ENCODE peak calls at places on chromosomes 7 and 10, in ten cellular contexts. One of them, this sample, is unnamed.

GRCh38 chr7:137935849-137936508 is 65.9 kb downstream of the CREB3L2 start:
- DNase-seq in BJ: no peak
- DNase-seq in keratinocyte: no peak
- DNase-seq in BE2C: no peak
- DNase-seq in adrenal gland: no peak
- DNase-seq in thoracic aorta: no peak
- DNase-seq in CD14-positive monocyte: peak
- DNase-seq in stomach: no peak
- DNase-seq in psoas muscle: no peak
- DNase-seq in K562: peak
- DNase-seq in this sample: no peak

GRCh38 chr7:132492841-132493445 is 83.3 kb downstream of the PLXNA4 start:
- DNase-seq in BJ: no peak
- DNase-seq in keratinocyte: no peak
- DNase-seq in BE2C: peak
- DNase-seq in adrenal gland: no peak
- DNase-seq in thoracic aorta: no peak
- DNase-seq in CD14-positive monocyte: no peak
- DNase-seq in stomach: no peak
- DNase-seq in psoas muscle: no peak
- DNase-seq in K562: no peak
- DNase-seq in this sample: no peak

GRCh38 chr10:24858244-24858907 is 94.0 kb downstream of the PRTFDC1 start:
- DNase-seq in BJ: no peak
- DNase-seq in keratinocyte: no peak
- DNase-seq in BE2C: peak
- DNase-seq in adrenal gland: no peak
- DNase-seq in thoracic aorta: no peak
- DNase-seq in CD14-positive monocyte: no peak
- DNase-seq in stomach: no peak
- DNase-seq in psoas muscle: no peak
- DNase-seq in K562: no peak
- DNase-seq in this sample: no peak

GRCh38 chr10:111756541-111757061 is 427.0 kb downstream of the GPAM start:
- DNase-seq in BJ: no peak
- DNase-seq in keratinocyte: no peak
- DNase-seq in BE2C: peak
- DNase-seq in adrenal gland: peak
- DNase-seq in thoracic aorta: no peak
- DNase-seq in CD14-positive monocyte: no peak
- DNase-seq in stomach: no peak
- DNase-seq in psoas muscle: peak
- DNase-seq in K562: no peak
- DNase-seq in this sample: peak

GRCh38 chr7:133344275-133344674 is 91.4 kb downstream of the EXOC4 start:
- DNase-seq in BJ: no peak
- DNase-seq in keratinocyte: no peak
- DNase-seq in BE2C: no peak
- DNase-seq in adrenal gland: no peak
- DNase-seq in thoracic aorta: no peak
- DNase-seq in CD14-positive monocyte: no peak
- DNase-seq in stomach: no peak
- DNase-seq in psoas muscle: no peak
- DNase-seq in K562: peak
- DNase-seq in this sample: no peak

GRCh38 chr10:44864042-44864436 is 47.1 kb upstream of the TMEM72 start:
- DNase-seq in BJ: no peak
- DNase-seq in keratinocyte: no peak
- DNase-seq in BE2C: no peak
- DNase-seq in adrenal gland: peak
- DNase-seq in thoracic aorta: no peak
- DNase-seq in CD14-positive monocyte: no peak
- DNase-seq in stomach: no peak
- DNase-seq in psoas muscle: no peak
- DNase-seq in K562: no peak
- DNase-seq in this sample: peak

GRCh38 chr7:137967143-137968018 is 34.5 kb downstream of the CREB3L2 start:
- DNase-seq in BJ: no peak
- DNase-seq in keratinocyte: no peak
- DNase-seq in BE2C: no peak
- DNase-seq in adrenal gland: no peak
- DNase-seq in thoracic aorta: no peak
- DNase-seq in CD14-positive monocyte: no peak
- DNase-seq in stomach: no peak
- DNase-seq in psoas muscle: no peak
- DNase-seq in K562: peak
- DNase-seq in this sample: peak

GRCh38 chr10:71255817-71256660 is 43.7 kb downstream of the UNC5B start:
- DNase-seq in BJ: peak
- DNase-seq in keratinocyte: no peak
- DNase-seq in BE2C: peak
- DNase-seq in adrenal gland: no peak
- DNase-seq in thoracic aorta: no peak
- DNase-seq in CD14-positive monocyte: no peak
- DNase-seq in stomach: peak
- DNase-seq in psoas muscle: peak
- DNase-seq in K562: no peak
- DNase-seq in this sample: no peak

GRCh38 chr7:151637781-151638261 is 118.1 kb upstream of the RHEB start:
- DNase-seq in BJ: no peak
- DNase-seq in keratinocyte: no peak
- DNase-seq in BE2C: peak
- DNase-seq in adrenal gland: peak
- DNase-seq in thoracic aorta: peak
- DNase-seq in CD14-positive monocyte: no peak
- DNase-seq in stomach: no peak
- DNase-seq in psoas muscle: no peak
- DNase-seq in K562: no peak
- DNase-seq in this sample: no peak

GRCh38 chr10:33211123-33211878 is 123.2 kb downstream of the NRP1 start:
- DNase-seq in BJ: peak
- DNase-seq in keratinocyte: no peak
- DNase-seq in BE2C: no peak
- DNase-seq in adrenal gland: no peak
- DNase-seq in thoracic aorta: peak
- DNase-seq in CD14-positive monocyte: no peak
- DNase-seq in stomach: no peak
- DNase-seq in psoas muscle: peak
- DNase-seq in K562: no peak
- DNase-seq in this sample: no peak

GRCh38 chr10:119272736-119273135 is 65.4 kb downstream of the GRK5 start:
- DNase-seq in BJ: no peak
- DNase-seq in keratinocyte: no peak
- DNase-seq in BE2C: no peak
- DNase-seq in adrenal gland: no peak
- DNase-seq in thoracic aorta: no peak
- DNase-seq in CD14-positive monocyte: no peak
- DNase-seq in stomach: no peak
- DNase-seq in psoas muscle: no peak
- DNase-seq in K562: no peak
- DNase-seq in this sample: no peak

GRCh38 chr7:105444342-105444938 is 55.7 kb upstream of the SRPK2 start:
- DNase-seq in BJ: no peak
- DNase-seq in keratinocyte: no peak
- DNase-seq in BE2C: no peak
- DNase-seq in adrenal gland: no peak
- DNase-seq in thoracic aorta: no peak
- DNase-seq in CD14-positive monocyte: no peak
- DNase-seq in stomach: no peak
- DNase-seq in psoas muscle: no peak
- DNase-seq in K562: no peak
- DNase-seq in this sample: no peak

GRCh38 chr7:105438847-105439173 is 50.1 kb upstream of the SRPK2 start:
- DNase-seq in BJ: no peak
- DNase-seq in keratinocyte: no peak
- DNase-seq in BE2C: no peak
- DNase-seq in adrenal gland: no peak
- DNase-seq in thoracic aorta: no peak
- DNase-seq in CD14-positive monocyte: no peak
- DNase-seq in stomach: no peak
- DNase-seq in psoas muscle: no peak
- DNase-seq in K562: no peak
- DNase-seq in this sample: no peak

GRCh38 chr7:105438254-105438653 is 49.5 kb upstream of the SRPK2 start:
- DNase-seq in BJ: no peak
- DNase-seq in keratinocyte: no peak
- DNase-seq in BE2C: no peak
- DNase-seq in adrenal gland: no peak
- DNase-seq in thoracic aorta: no peak
- DNase-seq in CD14-positive monocyte: no peak
- DNase-seq in stomach: no peak
- DNase-seq in psoas muscle: no peak
- DNase-seq in K562: no peak
- DNase-seq in this sample: no peak

DNA sequence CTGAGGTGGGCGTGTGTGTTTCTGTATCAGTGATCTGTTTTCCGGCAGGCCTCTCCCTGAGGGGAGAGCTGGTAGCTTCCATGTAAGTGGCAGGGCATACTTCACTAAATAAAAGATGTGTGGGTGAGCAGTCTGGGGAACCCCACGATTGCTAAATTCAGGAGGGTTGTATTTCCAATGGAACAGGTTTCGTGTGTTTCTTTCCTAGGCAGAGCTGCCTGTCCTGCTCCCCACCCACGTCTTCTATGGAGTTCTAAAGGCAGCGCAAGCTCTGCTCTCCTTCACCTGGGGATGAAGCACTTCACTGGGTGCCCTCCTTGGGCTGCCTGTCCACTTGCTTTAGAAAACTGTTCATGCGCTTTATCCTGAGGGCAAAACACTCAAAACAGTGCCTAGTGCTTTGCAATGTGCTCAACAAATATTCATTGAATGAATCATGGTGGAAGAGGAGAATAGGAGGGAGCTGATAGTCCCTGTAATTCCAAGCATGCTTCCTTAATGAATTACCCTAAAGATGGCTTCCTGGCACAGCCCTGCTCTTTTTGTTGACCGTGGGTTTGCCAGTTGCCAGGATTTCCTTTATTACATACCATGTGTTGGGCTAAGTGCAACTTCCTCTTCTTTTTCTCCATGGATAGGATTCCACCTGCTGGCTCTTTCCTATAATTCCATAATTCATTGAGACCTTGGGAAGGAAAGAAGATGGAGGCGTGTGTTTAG is 50.6 kb upstream of the SRPK2 start:
- DNase-seq in BJ: peak
- DNase-seq in keratinocyte: peak
- DNase-seq in BE2C: peak
- DNase-seq in adrenal gland: no peak
- DNase-seq in thoracic aorta: no peak
- DNase-seq in CD14-positive monocyte: no peak
- DNase-seq in stomach: peak
- DNase-seq in psoas muscle: no peak
- DNase-seq in K562: peak
- DNase-seq in this sample: peak
- TF ChIP-seq CTCF in BJ: peak
- TF ChIP-seq CTCF in keratinocyte: no peak
- TF ChIP-seq CTCF in BE2C: peak
- TF ChIP-seq CTCF in adrenal gland: no peak
- TF ChIP-seq CTCF in thoracic aorta: no peak
- TF ChIP-seq CTCF in CD14-positive monocyte: no peak
- TF ChIP-seq CTCF in stomach: no peak
- TF ChIP-seq CTCF in psoas muscle: no peak
- TF ChIP-seq CTCF in K562: no peak
- TF ChIP-seq CTCF in this sample: no peak

DNA sequence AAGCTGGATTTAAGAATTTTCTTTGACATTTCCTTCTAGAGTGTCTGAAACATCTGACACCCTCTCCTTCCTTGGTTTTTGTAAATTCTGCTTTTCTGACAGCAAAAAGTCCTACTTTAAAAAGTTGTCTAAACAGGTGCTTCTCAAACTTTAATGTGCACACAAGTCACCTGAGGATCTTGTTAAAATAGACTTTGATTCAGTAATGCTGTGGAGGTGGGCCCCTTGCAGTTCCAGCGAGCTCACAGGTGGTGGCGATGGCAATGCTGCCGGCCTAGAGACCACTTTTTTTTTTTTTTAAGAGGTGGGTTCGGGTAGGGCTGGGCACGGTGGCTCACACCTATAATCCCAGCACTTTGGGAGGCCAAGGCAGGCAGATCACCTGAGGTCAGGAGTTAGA is 77.1 kb downstream of the ABCC2 start:
- DNase-seq in BJ: no peak
- DNase-seq in keratinocyte: no peak
- DNase-seq in BE2C: peak
- DNase-seq in adrenal gland: no peak
- DNase-seq in thoracic aorta: no peak
- DNase-seq in CD14-positive monocyte: no peak
- DNase-seq in stomach: no peak
- DNase-seq in psoas muscle: no peak
- DNase-seq in K562: peak
- DNase-seq in this sample: no peak
- TF ChIP-seq CTCF in BJ: peak
- TF ChIP-seq CTCF in keratinocyte: no peak
- TF ChIP-seq CTCF in BE2C: peak
- TF ChIP-seq CTCF in adrenal gland: no peak
- TF ChIP-seq CTCF in thoracic aorta: no peak
- TF ChIP-seq CTCF in CD14-positive monocyte: no peak
- TF ChIP-seq CTCF in stomach: no peak
- TF ChIP-seq CTCF in psoas muscle: no peak
- TF ChIP-seq CTCF in K562: peak
- TF ChIP-seq CTCF in this sample: no peak

GRCh38 chr10:130074639-130075038 is 36.0 kb downstream of the C10orf143 start:
- DNase-seq in BJ: no peak
- DNase-seq in keratinocyte: no peak
- DNase-seq in BE2C: no peak
- DNase-seq in adrenal gland: no peak
- DNase-seq in thoracic aorta: no peak
- DNase-seq in CD14-positive monocyte: no peak
- DNase-seq in stomach: no peak
- DNase-seq in psoas muscle: no peak
- DNase-seq in K562: no peak
- DNase-seq in this sample: no peak
- TF ChIP-seq CTCF in BJ: peak
- TF ChIP-seq CTCF in keratinocyte: no peak
- TF ChIP-seq CTCF in BE2C: no peak
- TF ChIP-seq CTCF in adrenal gland: no peak
- TF ChIP-seq CTCF in thoracic aorta: no peak
- TF ChIP-seq CTCF in CD14-positive monocyte: no peak
- TF ChIP-seq CTCF in stomach: no peak
- TF ChIP-seq CTCF in psoas muscle: no peak
- TF ChIP-seq CTCF in K562: no peak
- TF ChIP-seq CTCF in this sample: no peak

DNA sequence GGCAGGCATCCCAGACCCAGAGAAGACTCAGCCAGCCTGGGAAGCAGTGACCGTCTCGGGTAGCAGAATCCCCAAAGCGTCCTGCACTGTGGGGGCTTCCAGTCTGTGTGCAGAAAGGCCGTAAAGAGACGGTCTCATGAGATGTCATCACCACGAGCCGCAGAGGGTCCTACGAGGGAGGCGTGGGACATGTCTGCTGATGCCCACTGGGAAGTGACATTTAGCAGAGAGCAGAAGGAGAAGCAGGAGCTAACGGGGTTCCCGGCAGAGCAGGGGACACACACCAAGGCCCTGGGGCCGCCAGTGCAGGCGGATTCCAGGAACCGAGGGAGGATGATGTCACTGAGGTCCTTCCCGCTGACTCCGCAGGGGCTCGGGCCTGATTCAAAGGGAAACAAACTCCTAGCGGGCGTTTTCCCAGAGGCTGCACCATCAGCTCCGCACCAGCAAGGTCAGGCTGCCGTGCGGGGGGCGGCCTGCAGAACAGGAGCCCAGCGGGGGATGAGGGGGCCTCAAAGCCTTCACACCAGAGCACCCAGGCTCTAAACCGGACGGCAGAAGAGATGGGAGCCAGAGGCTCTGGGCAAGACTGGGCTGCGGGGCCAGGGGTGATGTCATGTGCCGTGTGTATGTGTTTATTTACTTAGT is 85.4 kb upstream of the PDGFA start:
- DNase-seq in BJ: no peak
- DNase-seq in keratinocyte: no peak
- DNase-seq in BE2C: no peak
- DNase-seq in adrenal gland: no peak
- DNase-seq in thoracic aorta: no peak
- DNase-seq in CD14-positive monocyte: no peak
- DNase-seq in stomach: no peak
- DNase-seq in psoas muscle: no peak
- DNase-seq in K562: peak
- DNase-seq in this sample: peak
- TF ChIP-seq CTCF in BJ: no peak
- TF ChIP-seq CTCF in keratinocyte: no peak
- TF ChIP-seq CTCF in BE2C: no peak
- TF ChIP-seq CTCF in adrenal gland: no peak
- TF ChIP-seq CTCF in thoracic aorta: no peak
- TF ChIP-seq CTCF in CD14-positive monocyte: no peak
- TF ChIP-seq CTCF in stomach: no peak
- TF ChIP-seq CTCF in psoas muscle: no peak
- TF ChIP-seq CTCF in K562: no peak
- TF ChIP-seq CTCF in this sample: no peak